ENCODE peak calls at places on chromosomes 6 and 20, in ten cellular contexts. D, Z, M, V, B, N, L, I, W and H are unnamed samples.
A peak's percentile ranks its signal among the peaks of the same experiment; 100 is the strongest.

GRCh38 chr6:105601541-105602174 is 198.8 kb upstream of the PREP start:
- DNase-seq in Z (peak; percentile 100), M (peak; percentile 14), V (peak; percentile 96), L (no peak), W (peak; percentile 15), N (no peak), D (peak; percentile 90), B (peak; percentile 68), I (peak; percentile 95), H (no peak)

GRCh38 chr20:50931048-50931305 is 260 bp downstream of the ADNP start:
- DNase-seq in L (no peak), Z (no peak), B (peak; percentile 85), V (no peak), W (no peak), I (no peak), D (no peak), M (no peak), N (no peak), H (no peak)

GRCh38 chr20:24406251-24406650 is 63.2 kb upstream of the SYNDIG1 start:
- DNase-seq in M (no peak), V (no peak), L (no peak), N (no peak), I (no peak), B (no peak), D (no peak), Z (no peak), W (no peak), H (no peak)

GRCh38 chr20:57790176-57790575 is 80.4 kb upstream of the PMEPA1 start:
- DNase-seq in B (no peak), D (no peak), N (no peak), Z (no peak), M (no peak), L (no peak), V (no peak), W (no peak), I (no peak), H (no peak)

GRCh38 chr20:53642196-53643030 is 48.8 kb upstream of the ZNF217 start:
- DNase-seq in W (peak; percentile 21), D (no peak), N (no peak), B (no peak), Z (peak; percentile 73), V (peak; percentile 72), L (peak; percentile 81), M (peak; percentile 25), I (peak; percentile 79), H (peak; percentile 52)

GRCh38 chr6:87968435-87969278 is 79.0 kb upstream of the SPACA1 start:
- DNase-seq in N (no peak), Z (no peak), M (no peak), D (no peak), I (no peak), V (peak; percentile 45), B (no peak), L (peak; percentile 83), W (peak; percentile 1), H (no peak)

GRCh38 chr6:107707346-107708270 is 116.5 kb downstream of the SCML4 start:
- DNase-seq in W (no peak), B (no peak), I (no peak), Z (no peak), D (no peak), L (no peak), N (no peak), V (no peak), M (no peak), H (no peak)

GRCh38 chr20:37386505-37387201 is 40.7 kb downstream of the SRC start:
- DNase-seq in I (no peak), W (no peak), B (no peak), V (no peak), Z (no peak), D (peak; percentile 59), N (no peak), L (peak; percentile 6), M (no peak), H (no peak)

GRCh38 chr20:7994809-7995208 is 24.8 kb downstream of the TMX4 start:
- DNase-seq in N (no peak), I (no peak), L (no peak), W (no peak), B (no peak), M (no peak), D (no peak), V (no peak), Z (no peak), H (no peak)

GRCh38 chr20:53606364-53606985 is 12.8 kb upstream of the ZNF217 start:
- DNase-seq in W (no peak), L (no peak), I (no peak), V (no peak), D (no peak), M (no peak), N (no peak), Z (no peak), B (no peak), H (no peak)

GRCh38 chr6:157905590-157906337 is 75.9 kb upstream of the SYNJ2 start:
- DNase-seq in Z (no peak), I (no peak), L (no peak), B (no peak), D (no peak), M (no peak), V (no peak), N (no peak), W (no peak), H (no peak)

GRCh38 chr20:62123450-62124118 is 1.3 kb downstream of the LSM14B start:
- DNase-seq in I (no peak), M (no peak), L (peak; percentile 41), V (no peak), Z (no peak), D (no peak), W (no peak), N (no peak), B (no peak), H (no peak)

GRCh38 chr6:40885139-40885774 is 153.8 kb downstream of the UNC5CL start:
- DNase-seq in N (no peak), Z (no peak), V (no peak), M (no peak), W (no peak), I (no peak), L (no peak), B (no peak), D (no peak), H (no peak)

GRCh38 chr20:62426678-62427077 is 661 bp downstream of the RBBP8NL start:
- DNase-seq in W (no peak), V (no peak), I (no peak), L (no peak), N (no peak), B (no peak), M (no peak), D (no peak), Z (no peak), H (no peak)

GRCh38 chr20:63577317-63577894 is 3.4 kb upstream of the HELZ2 start:
- DNase-seq in B (no peak), W (no peak), Z (no peak), L (no peak), D (no peak), M (no peak), N (no peak), I (no peak), V (no peak), H (no peak)

GRCh38 chr6:17099401-17100059 is 2.3 kb upstream of the STMND1 start:
- DNase-seq in L (no peak), V (no peak), Z (no peak), N (no peak), D (no peak), B (no peak), W (no peak), M (no peak), I (no peak), H (no peak)

GRCh38 chr6:108492131-108492766 is 68.5 kb upstream of the FOXO3 start:
- DNase-seq in N (peak; percentile 26), B (no peak), Z (no peak), M (no peak), W (no peak), V (peak; percentile 40), I (peak; percentile 7), L (peak; percentile 14), D (no peak), H (no peak)